ENCODE peak calls at places on chromosomes 5 and 9, in ten cellular contexts. E is stimulated activated CD8-positive, alpha-beta memory T cell treated with anti-CD3 and anti-CD28 coated beads, Interleukin-15, amount 100 ng/mL, for 4 hours; T is central memory CD4-positive, alpha-beta T cell; L is NCI-H1092; W is GM20000; D is HEK293T; M is substantia nigra; K is aorta; Y is NCI-H345; B is choroid plexus epithelial cell. P is an unnamed sample.

GRCh38 chr9:136977223-136978072 is at the start of gene PTGDS:
- DNase-seq in E (no peak), T (no peak), L (no peak), W (no peak), D (no peak), M (peak), K (no peak), Y (no peak), B (peak), P (no peak)

GRCh38 chr5:89030781-89031180 is 147.8 kb upstream of the MEF2C start:
- DNase-seq in E (no peak), T (no peak), L (no peak), W (no peak), D (no peak), M (no peak), K (no peak), Y (no peak), B (no peak), P (no peak)

GRCh38 chr5:180173875-180174586 is 35.0 kb downstream of the RASGEF1C start:
- DNase-seq in E (no peak), T (no peak), L (no peak), W (no peak), D (no peak), M (no peak), K (no peak), Y (no peak), B (peak), P (no peak)

GRCh38 chr5:168951764-168952163 is 349.2 kb downstream of the SLIT3 start:
- DNase-seq in E (no peak), T (no peak), L (no peak), W (no peak), D (no peak), M (no peak), K (no peak), Y (no peak), B (no peak), P (no peak)

GRCh38 chr5:146633273-146633672 is 117.3 kb upstream of the GPR151 start:
- DNase-seq in E (no peak), T (no peak), L (peak), W (no peak), D (no peak), M (no peak), K (no peak), Y (peak), B (no peak), P (peak)

GRCh38 chr5:36150676-36151433 is 832 bp downstream of the LMBRD2 start:
- DNase-seq in E (no peak), T (peak), L (peak), W (peak), D (peak), M (no peak), K (peak), Y (peak), B (peak), P (peak)

GRCh38 chr5:132067451-132067850 is 6.1 kb upstream of the CSF2 start:
- DNase-seq in E (no peak), T (no peak), L (no peak), W (no peak), D (no peak), M (no peak), K (no peak), Y (no peak), B (no peak), P (no peak)

GRCh38 chr5:15850939-15851341 is 328.7 kb downstream of the MARCHF11 start:
- DNase-seq in E (no peak), T (no peak), L (no peak), W (no peak), D (no peak), M (no peak), K (no peak), Y (no peak), B (no peak), P (no peak)

GRCh38 chr9:137000177-137000930 is 4.0 kb upstream of the CLIC3 start:
- DNase-seq in E (no peak), T (peak), L (no peak), W (peak), D (no peak), M (no peak), K (no peak), Y (no peak), B (peak), P (no peak)

GRCh38 chr5:111697881-111698757 is 58.9 kb downstream of the NREP start:
- DNase-seq in E (no peak), T (no peak), L (no peak), W (no peak), D (peak), M (no peak), K (no peak), Y (no peak), B (peak), P (no peak)

GRCh38 chr5:59544573-59544972 is 349.0 kb downstream of the PDE4D start:
- DNase-seq in E (no peak), T (no peak), L (no peak), W (no peak), D (no peak), M (no peak), K (no peak), Y (no peak), B (no peak), P (no peak)

GRCh38 chr9:137318976-137319375 is 16.9 kb upstream of the NRARP start:
- DNase-seq in E (no peak), T (no peak), L (no peak), W (peak), D (no peak), M (no peak), K (peak), Y (no peak), B (no peak), P (no peak)

GRCh38 chr9:95224371-95225015 is 93.0 kb downstream of the FANCC start:
- DNase-seq in E (no peak), T (no peak), L (no peak), W (no peak), D (no peak), M (no peak), K (no peak), Y (no peak), B (peak), P (no peak)

GRCh38 chr9:10071579-10071978 is 541.2 kb downstream of the PTPRD start:
- DNase-seq in E (no peak), T (no peak), L (no peak), W (no peak), D (no peak), M (no peak), K (no peak), Y (no peak), B (no peak), P (no peak)

P was measured in NCI-H2171 treated with DMSO at 0.1 percent for 48 hours.